ENCODE peak calls at places on chromosomes 11 and 22, in six cellular contexts. One of them, this sample, is unnamed.

GRCh38 chr11:59053387-59053786 is 32.7 kb upstream of the GLYATL1B start:
- DNase-seq in H1: peak; percentile 89
- DNase-seq in cardiac muscle cell: peak; percentile 65
- DNase-seq in esophagus squamous epithelium: no peak
- DNase-seq in psoas muscle: peak; percentile 72
- DNase-seq in colonic mucosa: peak; percentile 75
- DNase-seq in this sample: no peak

GRCh38 chr22:17143826-17144225 is 15.3 kb downstream of the HDHD5 start:
- DNase-seq in H1: no peak
- DNase-seq in colonic mucosa: no peak
- DNase-seq in cardiac muscle cell: no peak
- DNase-seq in esophagus squamous epithelium: no peak
- DNase-seq in psoas muscle: no peak
- DNase-seq in this sample: no peak

GRCh38 chr11:62556872-62557631 is 10.4 kb upstream of the AHNAK start:
- DNase-seq in H1: no peak
- DNase-seq in colonic mucosa: no peak
- DNase-seq in psoas muscle: peak; percentile 33
- DNase-seq in cardiac muscle cell: no peak
- DNase-seq in esophagus squamous epithelium: no peak
- DNase-seq in this sample: no peak

GRCh38 chr11:24509114-24509513 is 12.3 kb downstream of the LUZP2 start:
- DNase-seq in colonic mucosa: no peak
- DNase-seq in esophagus squamous epithelium: no peak
- DNase-seq in psoas muscle: no peak
- DNase-seq in H1: no peak
- DNase-seq in cardiac muscle cell: no peak
- DNase-seq in this sample: no peak

GRCh38 chr11:33709471-33709870 is 8.8 kb upstream of the C11orf91 start:
- DNase-seq in cardiac muscle cell: no peak
- DNase-seq in colonic mucosa: no peak
- DNase-seq in H1: no peak
- DNase-seq in psoas muscle: no peak
- DNase-seq in esophagus squamous epithelium: no peak
- DNase-seq in this sample: no peak

GRCh38 chr11:98434296-98434695 is 586.5 kb upstream of the CNTN5 start:
- DNase-seq in H1: no peak
- DNase-seq in esophagus squamous epithelium: no peak
- DNase-seq in psoas muscle: no peak
- DNase-seq in cardiac muscle cell: no peak
- DNase-seq in colonic mucosa: no peak
- DNase-seq in this sample: no peak

GRCh38 chr11:3942160-3942955 is 86.9 kb downstream of the STIM1 start:
- DNase-seq in esophagus squamous epithelium: no peak
- DNase-seq in H1: no peak
- DNase-seq in cardiac muscle cell: no peak
- DNase-seq in colonic mucosa: no peak
- DNase-seq in psoas muscle: no peak
- DNase-seq in this sample: no peak

GRCh38 chr11:68398870-68399865 is 61.4 kb upstream of the PPP6R3 start:
- DNase-seq in cardiac muscle cell: peak; percentile 77
- DNase-seq in colonic mucosa: no peak
- DNase-seq in psoas muscle: peak; percentile 90
- DNase-seq in esophagus squamous epithelium: no peak
- DNase-seq in H1: no peak
- DNase-seq in this sample: peak; percentile 75

GRCh38 chr22:30605449-30606110 is 1.4 kb upstream of the TCN2 start:
- DNase-seq in esophagus squamous epithelium: no peak
- DNase-seq in psoas muscle: peak; percentile 66
- DNase-seq in cardiac muscle cell: peak; percentile 44
- DNase-seq in colonic mucosa: peak; percentile 79
- DNase-seq in H1: peak; percentile 63
- DNase-seq in this sample: peak; percentile 21

GRCh38 chr22:25449781-25450317 is 114.6 kb upstream of the GRK3 start:
- DNase-seq in cardiac muscle cell: no peak
- DNase-seq in H1: no peak
- DNase-seq in colonic mucosa: no peak
- DNase-seq in esophagus squamous epithelium: no peak
- DNase-seq in psoas muscle: no peak
- DNase-seq in this sample: no peak

GRCh38 chr11:11445441-11446185 is 92.6 kb upstream of the CSNK2A3 start:
- DNase-seq in colonic mucosa: no peak
- DNase-seq in psoas muscle: no peak
- DNase-seq in esophagus squamous epithelium: no peak
- DNase-seq in H1: no peak
- DNase-seq in cardiac muscle cell: no peak
- DNase-seq in this sample: no peak

GRCh38 chr22:49753961-49754673 is 73.6 kb downstream of the BRD1 start:
- DNase-seq in H1: no peak
- DNase-seq in colonic mucosa: no peak
- DNase-seq in psoas muscle: peak; percentile 36
- DNase-seq in esophagus squamous epithelium: no peak
- DNase-seq in cardiac muscle cell: no peak
- DNase-seq in this sample: no peak

GRCh38 chr11:126337472-126338241 is 17.8 kb upstream of the ST3GAL4 start:
- DNase-seq in esophagus squamous epithelium: no peak
- DNase-seq in H1: no peak
- DNase-seq in cardiac muscle cell: peak; percentile 59
- DNase-seq in colonic mucosa: no peak
- DNase-seq in psoas muscle: no peak
- DNase-seq in this sample: no peak

GRCh38 chr11:127110542-127110941 is 110.0 kb upstream of the KIRREL3 start:
- DNase-seq in psoas muscle: no peak
- DNase-seq in cardiac muscle cell: no peak
- DNase-seq in esophagus squamous epithelium: no peak
- DNase-seq in H1: no peak
- DNase-seq in colonic mucosa: no peak
- DNase-seq in this sample: no peak

GRCh38 chr22:39312410-39312809 is 7.0 kb downstream of the RPL3 start:
- DNase-seq in colonic mucosa: no peak
- DNase-seq in H1: no peak
- DNase-seq in cardiac muscle cell: no peak
- DNase-seq in esophagus squamous epithelium: no peak
- DNase-seq in psoas muscle: no peak
- DNase-seq in this sample: no peak

GRCh38 chr11:84437129-84438123 is 1151.3 kb upstream of the CCDC90B start:
- DNase-seq in cardiac muscle cell: peak; percentile 53
- DNase-seq in psoas muscle: no peak
- DNase-seq in esophagus squamous epithelium: no peak
- DNase-seq in colonic mucosa: peak; percentile 15
- DNase-seq in H1: peak; percentile 83
- DNase-seq in this sample: peak; percentile 43

GRCh38 chr11:6354651-6355485 is 34.6 kb upstream of the CAVIN3 start:
- DNase-seq in cardiac muscle cell: no peak
- DNase-seq in psoas muscle: no peak
- DNase-seq in colonic mucosa: no peak
- DNase-seq in H1: no peak
- DNase-seq in esophagus squamous epithelium: no peak
- DNase-seq in this sample: no peak

GRCh38 chr22:35425971-35426800 is 26.2 kb downstream of the MCM5 start:
- DNase-seq in colonic mucosa: no peak
- DNase-seq in esophagus squamous epithelium: no peak
- DNase-seq in psoas muscle: no peak
- DNase-seq in H1: no peak
- DNase-seq in cardiac muscle cell: no peak
- DNase-seq in this sample: no peak

GRCh38 chr22:18110194-18110943 is at the start of gene TUBA8:
- DNase-seq in colonic mucosa: no peak
- DNase-seq in esophagus squamous epithelium: no peak
- DNase-seq in H1: peak; percentile 61
- DNase-seq in cardiac muscle cell: peak; percentile 66
- DNase-seq in psoas muscle: peak; percentile 89
- DNase-seq in this sample: peak; percentile 13

GRCh38 chr11:74138572-74138971 is 32.2 kb downstream of the C2CD3 start:
- DNase-seq in esophagus squamous epithelium: no peak
- DNase-seq in colonic mucosa: peak; percentile 48
- DNase-seq in psoas muscle: no peak
- DNase-seq in H1: no peak
- DNase-seq in cardiac muscle cell: peak; percentile 66
- DNase-seq in this sample: peak; percentile 89
- H3K4me1 ChIP-seq in esophagus squamous epithelium: peaks cover 13% of the 10 kb centered on the region
- H3K4me1 ChIP-seq in colonic mucosa: peaks cover 4% of the 10 kb centered on the region
- H3K4me1 ChIP-seq in psoas muscle: peaks cover 33% of the 10 kb centered on the region
- H3K4me1 ChIP-seq in H1: peaks cover 6% of the 10 kb centered on the region
- H3K4me1 ChIP-seq in cardiac muscle cell: peaks cover 19% of the 10 kb centered on the region
- H3K4me1 ChIP-seq in this sample: peaks cover 18% of the 10 kb centered on the region

GRCh38 chr22:45696227-45696626 is 24.6 kb downstream of the ATXN10 start:
- DNase-seq in esophagus squamous epithelium: no peak
- DNase-seq in colonic mucosa: no peak
- DNase-seq in psoas muscle: no peak
- DNase-seq in cardiac muscle cell: no peak
- DNase-seq in H1: no peak
- DNase-seq in this sample: no peak
- H3K36me3 ChIP-seq in esophagus squamous epithelium: peaks cover 98% of the 10 kb centered on the region
- H3K36me3 ChIP-seq in colonic mucosa: no peaks in the 10 kb centered on the region
- H3K36me3 ChIP-seq in psoas muscle: peaks cover 82% of the 10 kb centered on the region
- H3K36me3 ChIP-seq in cardiac muscle cell: peaks cover 39% of the 10 kb centered on the region
- H3K36me3 ChIP-seq in H1: peaks cover 12% of the 10 kb centered on the region
- H3K36me3 ChIP-seq in this sample: no peaks in the 10 kb centered on the region

GRCh38 chr11:130179396-130180306 is 20.1 kb downstream of the ST14 start:
- DNase-seq in colonic mucosa: peak; percentile 70
- DNase-seq in H1: no peak
- DNase-seq in esophagus squamous epithelium: no peak
- DNase-seq in psoas muscle: no peak
- DNase-seq in cardiac muscle cell: no peak
- DNase-seq in this sample: no peak
- H3K4me1 ChIP-seq in colonic mucosa: peaks cover 24% of the 10 kb centered on the region
- H3K4me1 ChIP-seq in H1: no peaks in the 10 kb centered on the region
- H3K4me1 ChIP-seq in esophagus squamous epithelium: peaks cover 40% of the 10 kb centered on the region
- H3K4me1 ChIP-seq in psoas muscle: peaks cover 15% of the 10 kb centered on the region
- H3K4me1 ChIP-seq in cardiac muscle cell: peaks cover 19% of the 10 kb centered on the region
- H3K4me1 ChIP-seq in this sample: peaks cover 12% of the 10 kb centered on the region

GRCh38 chr22:41880653-41881052 is 34.2 kb downstream of the SHISA8 start:
- DNase-seq in H1: no peak
- DNase-seq in colonic mucosa: no peak
- DNase-seq in cardiac muscle cell: no peak
- DNase-seq in esophagus squamous epithelium: no peak
- DNase-seq in psoas muscle: peak; percentile 67
- DNase-seq in this sample: no peak
- H3K36me3 ChIP-seq in H1: peaks cover 72% of the 10 kb centered on the region
- H3K36me3 ChIP-seq in colonic mucosa: peaks cover 57% of the 10 kb centered on the region
- H3K36me3 ChIP-seq in cardiac muscle cell: peaks cover 93% of the 10 kb centered on the region
- H3K36me3 ChIP-seq in esophagus squamous epithelium: peaks cover 100% of the 10 kb centered on the region
- H3K36me3 ChIP-seq in psoas muscle: peaks cover 96% of the 10 kb centered on the region
- H3K36me3 ChIP-seq in this sample: peaks cover 24% of the 10 kb centered on the region

DNA sequence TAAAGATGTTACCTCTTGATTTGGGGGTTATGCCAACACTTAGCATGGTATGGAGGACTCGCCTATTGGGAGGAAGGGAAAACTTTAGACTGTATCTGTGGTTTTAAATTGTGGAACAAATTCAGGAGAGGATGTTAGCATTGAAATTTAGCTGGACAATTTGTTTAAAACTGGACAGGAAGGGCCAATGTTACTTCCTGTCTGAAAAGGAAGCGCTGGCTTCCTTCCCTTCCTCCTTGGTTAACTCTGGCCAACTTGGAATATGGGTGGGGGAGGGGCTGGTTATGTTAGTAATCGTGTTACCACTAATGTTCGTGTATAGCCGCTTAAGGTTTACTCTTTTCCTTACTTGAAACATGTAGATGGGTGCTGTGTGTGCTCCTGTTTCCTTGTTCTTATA is 13.9 kb downstream of the CTNND1 start:
- DNase-seq in colonic mucosa: no peak
- DNase-seq in H1: no peak
- DNase-seq in cardiac muscle cell: no peak
- DNase-seq in psoas muscle: no peak
- DNase-seq in esophagus squamous epithelium: no peak
- DNase-seq in this sample: no peak
- H3K4me1 ChIP-seq in colonic mucosa: peaks cover 24% of the 10 kb centered on the region
- H3K4me1 ChIP-seq in H1: peaks cover 34% of the 10 kb centered on the region
- H3K4me1 ChIP-seq in cardiac muscle cell: peaks cover 67% of the 10 kb centered on the region
- H3K4me1 ChIP-seq in psoas muscle: peaks cover 86% of the 10 kb centered on the region
- H3K4me1 ChIP-seq in esophagus squamous epithelium: peaks cover 97% of the 10 kb centered on the region
- H3K4me1 ChIP-seq in this sample: peaks cover 36% of the 10 kb centered on the region

DNA sequence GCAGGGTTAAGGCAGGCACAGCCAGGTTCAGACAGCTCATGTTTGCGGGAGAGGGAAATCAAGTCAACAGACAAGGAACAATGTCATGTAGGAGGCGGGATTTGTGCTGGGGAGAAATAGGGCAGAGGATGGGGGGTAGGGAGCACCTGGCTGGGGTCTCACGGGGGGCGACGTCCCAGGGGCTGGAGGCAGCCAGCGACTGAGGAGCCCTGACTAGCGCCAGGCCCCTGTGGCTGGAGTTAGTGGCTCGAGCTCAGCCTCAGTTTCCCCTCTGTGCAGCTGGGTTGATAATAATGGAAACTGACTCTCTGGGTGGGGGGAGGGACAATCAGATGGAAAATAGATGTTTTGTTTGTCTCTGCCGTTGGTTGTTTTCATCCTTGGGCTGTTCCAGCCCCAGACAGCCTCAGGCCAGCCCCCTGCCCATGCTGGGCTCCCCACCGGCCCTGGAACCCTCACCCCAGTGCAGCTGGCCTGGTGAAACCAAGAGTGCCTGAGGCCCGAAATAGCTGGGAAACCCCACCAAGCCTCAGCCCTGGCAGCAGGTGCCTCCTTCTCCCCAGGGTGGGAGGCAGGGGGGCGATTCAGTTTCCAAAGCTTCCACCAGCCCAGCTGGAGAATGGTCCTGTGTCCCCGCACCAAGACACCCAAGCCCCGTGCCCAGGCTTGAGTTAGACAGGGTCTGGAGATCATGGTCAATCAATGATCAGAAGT is 44.1 kb downstream of the IGLL5 start:
- DNase-seq in H1: no peak
- DNase-seq in esophagus squamous epithelium: no peak
- DNase-seq in psoas muscle: peak; percentile 27
- DNase-seq in cardiac muscle cell: no peak
- DNase-seq in colonic mucosa: no peak
- DNase-seq in this sample: no peak
- H3K36me3 ChIP-seq in H1: no peaks in the 10 kb centered on the region
- H3K36me3 ChIP-seq in esophagus squamous epithelium: no peaks in the 10 kb centered on the region
- H3K36me3 ChIP-seq in psoas muscle: no peaks in the 10 kb centered on the region
- H3K36me3 ChIP-seq in cardiac muscle cell: no peaks in the 10 kb centered on the region
- H3K36me3 ChIP-seq in colonic mucosa: no peaks in the 10 kb centered on the region
- H3K36me3 ChIP-seq in this sample: no peaks in the 10 kb centered on the region

DNA sequence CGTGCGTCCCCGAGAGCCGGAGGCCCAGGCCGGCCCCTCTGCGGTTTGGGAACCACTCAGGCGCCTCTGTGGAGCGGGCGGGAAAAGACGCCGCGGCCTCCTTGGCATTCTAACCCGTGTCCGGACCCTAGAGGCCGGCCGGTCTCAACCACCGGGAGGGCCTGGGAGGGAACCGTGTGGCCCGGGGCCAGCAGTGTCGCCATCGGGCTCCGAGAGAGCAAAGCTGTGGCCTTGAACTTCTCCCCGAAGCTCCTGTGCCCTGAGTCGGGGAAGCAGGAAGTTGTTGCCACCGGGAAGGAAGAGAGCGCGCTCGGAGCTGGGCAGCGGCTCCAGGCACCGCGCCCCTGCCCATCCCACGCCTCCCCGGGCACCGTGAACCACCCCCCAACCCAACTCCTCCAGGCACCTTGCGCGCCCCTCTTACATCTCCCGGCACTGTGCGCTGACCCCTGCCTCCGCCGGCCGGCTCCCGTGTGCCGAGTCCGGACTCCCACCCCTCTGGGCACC is 80.1 kb upstream of the PPARA start:
- DNase-seq in colonic mucosa: peak; percentile 72
- DNase-seq in psoas muscle: peak; percentile 94
- DNase-seq in cardiac muscle cell: peak; percentile 16
- DNase-seq in H1: peak; percentile 74
- DNase-seq in esophagus squamous epithelium: no peak
- DNase-seq in this sample: no peak
- H3K4me1 ChIP-seq in colonic mucosa: peaks cover 27% of the 10 kb centered on the region
- H3K4me1 ChIP-seq in psoas muscle: peaks cover 26% of the 10 kb centered on the region
- H3K4me1 ChIP-seq in cardiac muscle cell: no peaks in the 10 kb centered on the region
- H3K4me1 ChIP-seq in H1: no peaks in the 10 kb centered on the region
- H3K4me1 ChIP-seq in esophagus squamous epithelium: peaks cover 24% of the 10 kb centered on the region
- H3K4me1 ChIP-seq in this sample: no peaks in the 10 kb centered on the region